ENCODE peak calls at places on chromosomes 4 and X, in seven cellular contexts. One of them, this sample, is unnamed.
A peak's percentile ranks its signal among the peaks of the same experiment; 100 is the strongest.

GRCh38 chr4:6610856-6611430 is 29.5 kb upstream of the MRFAP1 start:
- DNase-seq in K562: no peak
- DNase-seq in HCT116: no peak
- DNase-seq in HepG2: no peak
- DNase-seq in H1: no peak
- DNase-seq in SK-N-SH: no peak
- DNase-seq in GM12878: no peak
- DNase-seq in this sample: no peak

GRCh38 chr4:38582445-38582844 is 81.6 kb upstream of the KLF3 start:
- DNase-seq in K562: no peak
- DNase-seq in HCT116: no peak
- DNase-seq in HepG2: no peak
- DNase-seq in H1: no peak
- DNase-seq in SK-N-SH: no peak
- DNase-seq in GM12878: no peak
- DNase-seq in this sample: no peak

GRCh38 chr4:42855779-42856178 is 36.7 kb upstream of the GRXCR1 start:
- DNase-seq in K562: no peak
- DNase-seq in HCT116: no peak
- DNase-seq in HepG2: no peak
- DNase-seq in H1: no peak
- DNase-seq in SK-N-SH: no peak
- DNase-seq in GM12878: no peak
- DNase-seq in this sample: no peak

GRCh38 chr4:152374606-152375285 is 161.1 kb downstream of the FBXW7 start:
- DNase-seq in K562: no peak
- DNase-seq in HCT116: no peak
- DNase-seq in HepG2: no peak
- DNase-seq in H1: no peak
- DNase-seq in SK-N-SH: no peak
- DNase-seq in GM12878: no peak
- DNase-seq in this sample: no peak

GRCh38 chrX:9873952-9874351 is 87.7 kb downstream of the SHROOM2 start:
- DNase-seq in K562: peak; percentile 35
- DNase-seq in HCT116: peak; percentile 10
- DNase-seq in HepG2: peak; percentile 24
- DNase-seq in H1: no peak
- DNase-seq in SK-N-SH: peak; percentile 37
- DNase-seq in GM12878: no peak
- DNase-seq in this sample: peak; percentile 67

GRCh38 chr4:81166431-81166830 is 48.6 kb downstream of the PRKG2 start:
- DNase-seq in K562: no peak
- DNase-seq in HCT116: no peak
- DNase-seq in HepG2: no peak
- DNase-seq in H1: no peak
- DNase-seq in SK-N-SH: no peak
- DNase-seq in GM12878: no peak
- DNase-seq in this sample: no peak

GRCh38 chrX:42108140-42108503 is 184.8 kb upstream of the CASK start:
- DNase-seq in K562: no peak
- DNase-seq in HCT116: no peak
- DNase-seq in HepG2: no peak
- DNase-seq in H1: no peak
- DNase-seq in SK-N-SH: no peak
- DNase-seq in GM12878: no peak
- DNase-seq in this sample: no peak

GRCh38 chr4:17817027-17817426 is 6.2 kb downstream of the NCAPG start:
- DNase-seq in K562: peak; percentile 14
- DNase-seq in HCT116: peak; percentile 10
- DNase-seq in HepG2: peak; percentile 29
- DNase-seq in H1: no peak
- DNase-seq in SK-N-SH: peak; percentile 24
- DNase-seq in GM12878: peak; percentile 41
- DNase-seq in this sample: peak; percentile 60

GRCh38 chrX:150507251-150507856 is 61.1 kb upstream of the MTM1 start:
- DNase-seq in K562: no peak
- DNase-seq in HCT116: no peak
- DNase-seq in HepG2: no peak
- DNase-seq in H1: no peak
- DNase-seq in SK-N-SH: no peak
- DNase-seq in GM12878: no peak
- DNase-seq in this sample: no peak

GRCh38 chr4:25656031-25656430 is 380 bp downstream of the SLC34A2 start:
- DNase-seq in K562: no peak
- DNase-seq in HCT116: no peak
- DNase-seq in HepG2: no peak
- DNase-seq in H1: no peak
- DNase-seq in SK-N-SH: no peak
- DNase-seq in GM12878: no peak
- DNase-seq in this sample: no peak

GRCh38 chrX:41802958-41803357 is 79.0 kb downstream of the GPR82 start:
- DNase-seq in K562: no peak
- DNase-seq in HCT116: no peak
- DNase-seq in HepG2: no peak
- DNase-seq in H1: peak; percentile 5
- DNase-seq in SK-N-SH: no peak
- DNase-seq in GM12878: no peak
- DNase-seq in this sample: no peak

GRCh38 chrX:140766024-140766611 is 56.6 kb downstream of the LINC00632 start:
- DNase-seq in K562: peak; percentile 58
- DNase-seq in HCT116: no peak
- DNase-seq in HepG2: peak; percentile 27
- DNase-seq in H1: no peak
- DNase-seq in SK-N-SH: peak; percentile 61
- DNase-seq in GM12878: no peak
- DNase-seq in this sample: peak; percentile 54

GRCh38 chr4:6252051-6252450 is 17.6 kb upstream of the WFS1 start:
- DNase-seq in K562: no peak
- DNase-seq in HCT116: no peak
- DNase-seq in HepG2: no peak
- DNase-seq in H1: no peak
- DNase-seq in SK-N-SH: no peak
- DNase-seq in GM12878: no peak
- DNase-seq in this sample: no peak

GRCh38 chr4:122450847-122451246 is 5.7 kb downstream of the IL2 start:
- DNase-seq in K562: peak; percentile 34
- DNase-seq in HCT116: peak; percentile 73
- DNase-seq in HepG2: peak; percentile 1
- DNase-seq in H1: peak; percentile 23
- DNase-seq in SK-N-SH: no peak
- DNase-seq in GM12878: no peak
- DNase-seq in this sample: peak; percentile 69

GRCh38 chr4:113006632-113007031 is 42.8 kb upstream of the ANK2 start:
- DNase-seq in K562: no peak
- DNase-seq in HCT116: no peak
- DNase-seq in HepG2: no peak
- DNase-seq in H1: no peak
- DNase-seq in SK-N-SH: no peak
- DNase-seq in GM12878: no peak
- DNase-seq in this sample: no peak

GRCh38 chr4:107548211-107548905 is 171.7 kb downstream of the PAPSS1 start:
- DNase-seq in K562: peak; percentile 6
- DNase-seq in HCT116: no peak
- DNase-seq in HepG2: no peak
- DNase-seq in H1: no peak
- DNase-seq in SK-N-SH: no peak
- DNase-seq in GM12878: no peak
- DNase-seq in this sample: peak; percentile 30

GRCh38 chrX:107324493-107325310 is 118.3 kb downstream of the DNAAF6 start:
- DNase-seq in K562: peak; percentile 44
- DNase-seq in HCT116: no peak
- DNase-seq in HepG2: no peak
- DNase-seq in H1: peak; percentile 68
- DNase-seq in SK-N-SH: peak; percentile 74
- DNase-seq in GM12878: no peak
- DNase-seq in this sample: peak; percentile 59

DNA sequence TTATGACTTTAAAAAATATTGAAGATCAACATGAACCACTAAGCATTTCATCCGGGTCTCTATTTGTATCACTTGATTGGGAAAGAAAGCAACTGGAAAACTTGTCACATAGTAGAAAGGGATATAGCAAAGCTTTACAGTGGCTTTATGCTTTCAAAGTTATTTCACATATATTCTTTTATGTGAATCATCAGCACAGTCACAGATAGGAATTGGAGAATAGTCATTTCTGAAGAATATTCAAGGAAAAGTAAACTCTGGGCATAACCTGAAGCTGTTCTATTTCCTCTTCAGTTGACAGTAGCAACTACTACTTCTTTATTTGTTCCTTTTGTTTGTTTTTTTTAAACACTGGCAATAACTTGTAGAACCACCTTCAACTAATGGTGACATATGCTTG is 50.5 kb downstream of the MND1 start:
- DNase-seq in K562: no peak
- DNase-seq in HCT116: no peak
- DNase-seq in HepG2: no peak
- DNase-seq in H1: no peak
- DNase-seq in SK-N-SH: no peak
- DNase-seq in GM12878: no peak
- DNase-seq in this sample: peak; percentile 3
- TF ChIP-seq JUND in K562: no peak
- TF ChIP-seq JUND in HCT116: no peak
- TF ChIP-seq JUND in HepG2: no peak
- TF ChIP-seq JUND in H1: no peak
- TF ChIP-seq JUND in SK-N-SH: no peak
- TF ChIP-seq JUND in GM12878: no peak
- TF ChIP-seq JUND in this sample: no peak

GRCh38 chrX:24525455-24525854 is 60.4 kb downstream of the PDK3 start:
- DNase-seq in K562: no peak
- DNase-seq in HCT116: no peak
- DNase-seq in HepG2: no peak
- DNase-seq in H1: no peak
- DNase-seq in SK-N-SH: no peak
- DNase-seq in GM12878: no peak
- DNase-seq in this sample: no peak

GRCh38 chrX:24528605-24529004 is 63.5 kb downstream of the PDK3 start:
- DNase-seq in K562: no peak
- DNase-seq in HCT116: no peak
- DNase-seq in HepG2: no peak
- DNase-seq in H1: no peak
- DNase-seq in SK-N-SH: no peak
- DNase-seq in GM12878: no peak
- DNase-seq in this sample: no peak

DNA sequence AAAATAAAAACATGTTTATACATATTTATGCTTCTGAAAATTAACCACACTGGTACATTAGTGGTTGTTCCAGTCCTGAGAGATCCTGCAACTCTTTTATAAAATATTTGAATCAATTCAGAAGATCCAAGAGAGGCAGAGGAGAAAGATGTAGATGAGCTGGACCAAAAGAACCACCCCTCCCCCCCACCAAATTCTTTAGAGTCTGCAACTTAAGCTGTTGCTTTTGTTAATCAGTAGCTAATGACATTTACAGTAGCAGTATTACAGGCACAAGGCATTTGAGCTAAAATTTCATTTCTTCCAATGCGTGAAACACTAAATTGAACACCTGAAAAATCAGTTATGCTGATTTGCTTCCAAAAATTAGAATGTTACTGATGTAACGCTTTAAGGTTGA is 61.5 kb downstream of the PDK3 start:
- DNase-seq in K562: no peak
- DNase-seq in HCT116: no peak
- DNase-seq in HepG2: no peak
- DNase-seq in H1: no peak
- DNase-seq in SK-N-SH: no peak
- DNase-seq in GM12878: no peak
- DNase-seq in this sample: no peak
- TF ChIP-seq JUND in K562: no peak
- TF ChIP-seq JUND in HCT116: no peak
- TF ChIP-seq JUND in HepG2: no peak
- TF ChIP-seq JUND in H1: no peak
- TF ChIP-seq JUND in SK-N-SH: no peak
- TF ChIP-seq JUND in GM12878: no peak
- TF ChIP-seq JUND in this sample: no peak

GRCh38 chr4:76301068-76301774 is 5.3 kb upstream of the STBD1 start:
- DNase-seq in K562: peak; percentile 94
- DNase-seq in HCT116: peak; percentile 83
- DNase-seq in HepG2: peak; percentile 91
- DNase-seq in H1: no peak
- DNase-seq in SK-N-SH: no peak
- DNase-seq in GM12878: peak; percentile 74
- DNase-seq in this sample: peak; percentile 62
- TF ChIP-seq JUND in K562: peak; percentile 96
- TF ChIP-seq JUND in HCT116: no peak
- TF ChIP-seq JUND in HepG2: peak; percentile 42
- TF ChIP-seq JUND in H1: no peak
- TF ChIP-seq JUND in SK-N-SH: peak; percentile 69
- TF ChIP-seq JUND in GM12878: peak; percentile 16
- TF ChIP-seq JUND in this sample: no peak

DNA sequence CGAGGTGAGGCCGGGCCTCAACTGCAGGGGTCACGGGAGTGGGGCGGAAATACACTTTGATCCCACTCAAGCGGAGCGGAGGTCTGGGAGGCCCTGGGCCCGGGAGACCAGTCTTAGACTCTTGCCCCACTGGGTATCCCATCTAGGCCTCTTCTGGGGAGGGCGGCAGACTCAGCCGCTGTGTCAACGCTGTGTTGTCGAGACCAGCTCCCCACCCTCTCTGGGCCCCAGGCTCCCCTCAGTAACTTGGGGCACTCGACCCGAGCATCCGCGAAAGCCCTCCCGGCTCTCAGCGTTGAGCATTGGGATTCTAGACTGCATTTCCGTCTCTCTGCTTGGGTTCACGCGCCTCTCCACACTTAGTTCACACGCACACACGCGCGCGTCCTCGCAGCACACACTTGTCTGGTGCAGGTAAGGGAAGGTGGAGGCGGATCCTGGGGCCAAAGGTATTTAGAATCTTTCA is 1.7 kb downstream of the NKX3-2 start:
- DNase-seq in K562: no peak
- DNase-seq in HCT116: no peak
- DNase-seq in HepG2: no peak
- DNase-seq in H1: no peak
- DNase-seq in SK-N-SH: no peak
- DNase-seq in GM12878: no peak
- DNase-seq in this sample: no peak
- TF ChIP-seq JUND in K562: no peak
- TF ChIP-seq JUND in HCT116: no peak
- TF ChIP-seq JUND in HepG2: no peak
- TF ChIP-seq JUND in H1: no peak
- TF ChIP-seq JUND in SK-N-SH: no peak
- TF ChIP-seq JUND in GM12878: no peak
- TF ChIP-seq JUND in this sample: no peak

DNA sequence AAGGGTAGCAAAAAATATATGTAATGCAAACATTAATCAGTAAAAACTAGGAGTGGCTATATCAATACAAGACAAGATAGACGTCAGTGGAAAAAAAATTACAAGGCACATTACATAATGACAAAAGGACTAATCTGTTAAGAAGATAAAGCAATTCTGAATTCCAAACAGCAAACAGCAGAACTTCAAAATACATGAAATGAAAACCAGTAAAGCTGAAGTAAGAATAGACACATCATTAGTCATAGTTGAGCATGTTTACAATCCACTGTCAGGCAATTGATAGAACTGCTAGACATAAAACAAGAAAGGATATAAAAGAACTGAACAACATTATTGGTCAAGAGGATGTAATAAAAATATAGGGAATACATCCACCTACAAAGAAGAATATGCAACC is 12.2 kb downstream of the SULT1B1 start:
- DNase-seq in K562: no peak
- DNase-seq in HCT116: no peak
- DNase-seq in HepG2: no peak
- DNase-seq in H1: no peak
- DNase-seq in SK-N-SH: no peak
- DNase-seq in GM12878: no peak
- DNase-seq in this sample: no peak
- TF ChIP-seq JUND in K562: no peak
- TF ChIP-seq JUND in HCT116: no peak
- TF ChIP-seq JUND in HepG2: no peak
- TF ChIP-seq JUND in H1: no peak
- TF ChIP-seq JUND in SK-N-SH: no peak
- TF ChIP-seq JUND in GM12878: no peak
- TF ChIP-seq JUND in this sample: no peak